ENCODE peak calls at places on chromosome 13, in four cellular contexts. Q is cardiac muscle cell, M is body of pancreas, C is choroid plexus epithelial cell. T is an unnamed sample.
A peak's percentile ranks its signal among the peaks of the same experiment; 100 is the strongest.

GRCh38 chr13:32001769-32002168 is 29.8 kb upstream of the FRY start:
- DNase-seq in Q (no peak), M (no peak), C (no peak), T (peak; percentile 29)

GRCh38 chr13:111627596-111627995 is 307.2 kb downstream of the TEX29 start:
- DNase-seq in Q (no peak), M (no peak), C (no peak), T (no peak)

GRCh38 chr13:19794552-19795143 is 11.9 kb upstream of the PSPC1 start:
- DNase-seq in Q (no peak), M (no peak), C (no peak), T (peak; percentile 81)

GRCh38 chr13:42174344-42175162 is 97.4 kb upstream of the AKAP11 start:
- DNase-seq in Q (no peak), M (no peak), C (peak; percentile 50), T (no peak)

GRCh38 chr13:79477968-79478367 is 3.0 kb upstream of the NDFIP2 start:
- DNase-seq in Q (peak; percentile 80), M (peak; percentile 15), C (no peak), T (no peak)

GRCh38 chr13:52356327-52356726 is 49.6 kb downstream of the THSD1 start:
- DNase-seq in Q (no peak), M (no peak), C (peak; percentile 34), T (no peak)

GRCh38 chr13:113400621-113401451 is 36.9 kb upstream of the GRTP1 start:
- DNase-seq in Q (peak; percentile 82), M (no peak), C (no peak), T (no peak)

GRCh38 chr13:113794764-113795173 is 35.7 kb downstream of the TMEM255B start:
- DNase-seq in Q (no peak), M (no peak), C (no peak), T (no peak)

GRCh38 chr13:72523049-72523448 is 204.4 kb downstream of the MZT1 start:
- DNase-seq in Q (no peak), M (no peak), C (no peak), T (no peak)

GRCh38 chr13:112943309-112944125 is 25.5 kb upstream of the MCF2L start:
- DNase-seq in Q (peak; percentile 80), M (peak; percentile 70), C (peak; percentile 16), T (peak; percentile 56)

GRCh38 chr13:19088416-19088815 is 93.2 kb downstream of the TUBA3C start:
- DNase-seq in Q (no peak), M (no peak), C (no peak), T (no peak)

GRCh38 chr13:95707442-95708389 is 30.8 kb downstream of the DNAJC3 start:
- DNase-seq in Q (no peak), M (no peak), C (no peak), T (peak; percentile 71)

GRCh38 chr13:35700661-35701060 is 224.2 kb upstream of the MAB21L1 start:
- DNase-seq in Q (no peak), M (no peak), C (peak; percentile 28), T (no peak)

GRCh38 chr13:30308548-30308947 is 1.2 kb upstream of the KATNAL1 start:
- DNase-seq in Q (peak; percentile 50), M (no peak), C (peak; percentile 66), T (peak; percentile 75)

GRCh38 chr13:51317262-51317661 is 22.2 kb upstream of the SERPINE3 start:
- DNase-seq in Q (no peak), M (no peak), C (no peak), T (no peak)

GRCh38 chr13:25977216-25977615 is 74.6 kb downstream of the SHISA2 start:
- DNase-seq in Q (peak; percentile 10), M (peak; percentile 30), C (no peak), T (no peak)

GRCh38 chr13:42266464-42266863 is 5.5 kb upstream of the AKAP11 start:
- DNase-seq in Q (peak; percentile 30), M (no peak), C (peak; percentile 84), T (no peak)

GRCh38 chr13:40370662-40371061 is 295.8 kb downstream of the FOXO1 start:
- DNase-seq in Q (no peak), M (no peak), C (no peak), T (no peak)

GRCh38 chr13:18943273-18943672 is 238.4 kb downstream of the TUBA3C start:
- DNase-seq in Q (no peak), M (no peak), C (no peak), T (no peak)

GRCh38 chr13:72507394-72508199 is 219.8 kb downstream of the MZT1 start:
- DNase-seq in Q (no peak), M (peak; percentile 6), C (peak; percentile 41), T (no peak)

GRCh38 chr13:52345048-52345447 is 60.9 kb downstream of the THSD1 start:
- DNase-seq in Q (no peak), M (no peak), C (peak; percentile 64), T (no peak)

GRCh38 chr13:47117268-47117667 is 220.4 kb upstream of the HTR2A start:
- DNase-seq in Q (no peak), M (no peak), C (peak; percentile 76), T (no peak)

GRCh38 chr13:96229356-96229755 is 139.4 kb downstream of the HS6ST3 start:
- DNase-seq in Q (peak; percentile 11), M (no peak), C (peak; percentile 14), T (peak; percentile 56)

GRCh38 chr13:95644611-95645052 is at the start of gene DZIP1:
- DNase-seq in Q (peak; percentile 90), M (peak; percentile 79), C (peak; percentile 89), T (no peak)

GRCh38 chr13:46207828-46208227 is 3.9 kb upstream of the LRRC63 start:
- DNase-seq in Q (no peak), M (no peak), C (no peak), T (no peak)

GRCh38 chr13:32824671-32825070 is 191.6 kb upstream of the KL start:
- DNase-seq in Q (no peak), M (no peak), C (peak; percentile 89), T (no peak)

GRCh38 chr13:32060319-32060924 is 28.8 kb downstream of the FRY start:
- DNase-seq in Q (peak; percentile 65), M (no peak), C (peak; percentile 41), T (peak; percentile 23)

GRCh38 chr13:43316997-43317396 is 293.6 kb downstream of the DNAJC15 start:
- DNase-seq in Q (no peak), M (no peak), C (peak; percentile 72), T (no peak)

GRCh38 chr13:34155931-34156607 is 338.1 kb downstream of the RFC3 start:
- DNase-seq in Q (no peak), M (no peak), C (peak; percentile 57), T (no peak)

GRCh38 chr13:98307744-98308524 is 130.9 kb upstream of the RNF113B start:
- DNase-seq in Q (no peak), M (peak; percentile 41), C (peak; percentile 68), T (no peak)

GRCh38 chr13:108249150-108249549 is 20.4 kb upstream of the TNFSF13B start:
- DNase-seq in Q (no peak), M (no peak), C (no peak), T (no peak)

GRCh38 chr13:51731759-51732158 is 72.2 kb downstream of the DHRS12 start:
- DNase-seq in Q (no peak), M (no peak), C (peak; percentile 80), T (peak; percentile 40)

GRCh38 chr13:91046715-91047327 is 300.7 kb upstream of the MIR17HG start:
- DNase-seq in Q (peak; percentile 22), M (no peak), C (peak; percentile 11), T (no peak)

GRCh38 chr13:84973661-84974060 is 825.6 kb downstream of the SLITRK6 start:
- DNase-seq in Q (no peak), M (no peak), C (no peak), T (no peak)

GRCh38 chr13:77876176-77876575 is 42.5 kb downstream of the EDNRB start:
- DNase-seq in Q (no peak), M (no peak), C (peak; percentile 16), T (no peak)

GRCh38 chr13:33548065-33548464 is 262.5 kb upstream of the STARD13 start:
- DNase-seq in Q (no peak), M (no peak), C (no peak), T (peak; percentile 11)

GRCh38 chr13:73579574-73580274 is 520.9 kb downstream of the KLF5 start:
- DNase-seq in Q (no peak), M (no peak), C (no peak), T (no peak)

GRCh38 chr13:35923347-35923746 is 207.8 kb downstream of the DCLK1 start:
- DNase-seq in Q (no peak), M (no peak), C (peak; percentile 54), T (no peak)

GRCh38 chr13:107190065-107190464 is 622.1 kb upstream of the ARGLU1 start:
- DNase-seq in Q (no peak), M (no peak), C (no peak), T (no peak)
- H3K4me3 ChIP-seq in Q (no peak overlapping the region), M (no peak overlapping the region), C (no peak overlapping the region), T (no peak overlapping the region)

DNA sequence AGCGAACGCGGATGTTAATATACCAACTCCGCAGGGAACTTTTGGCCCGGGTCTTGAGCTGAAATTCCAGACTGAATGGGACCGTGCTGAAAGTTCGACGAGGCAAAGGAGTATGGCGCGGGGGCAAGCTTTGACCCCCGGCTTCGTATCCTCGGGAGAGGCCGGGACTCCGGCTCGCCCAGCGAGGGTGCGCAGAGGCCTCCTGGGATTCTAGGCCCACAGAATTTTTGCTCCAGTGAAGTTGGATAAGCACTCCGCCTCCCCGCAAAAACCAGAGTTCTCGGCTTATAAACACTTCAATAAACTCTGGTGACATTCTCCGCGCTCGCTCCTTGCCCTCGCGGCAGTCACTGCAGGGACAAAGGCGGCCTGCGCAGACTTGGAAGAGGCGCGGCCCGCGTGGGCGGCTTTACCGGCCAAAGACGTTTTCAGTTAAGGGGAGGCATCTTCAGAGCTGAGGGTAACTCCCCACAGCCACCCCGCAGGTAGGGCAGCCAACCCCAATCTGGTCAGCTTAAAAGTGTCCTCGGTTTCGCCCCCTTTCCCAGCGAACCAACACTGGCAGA is 112.6 kb downstream of the KCNRG start:
- DNase-seq in Q (peak; percentile 49), M (no peak), C (peak; percentile 19), T (no peak)
- H3K4me3 ChIP-seq in Q (peak overlapping the region; percentile 68), M (no peak overlapping the region), C (peak overlapping the region; percentile 62), T (no peak overlapping the region)

GRCh38 chr13:102327119-102327617 is 74.7 kb downstream of the FGF14 start:
- DNase-seq in Q (no peak), M (no peak), C (no peak), T (no peak)
- H3K4me3 ChIP-seq in Q (no peak overlapping the region), M (no peak overlapping the region), C (no peak overlapping the region), T (no peak overlapping the region)

GRCh38 chr13:109781384-109782065 is 4.9 kb downstream of the IRS2 start:
- DNase-seq in Q (no peak), M (peak; percentile 19), C (no peak), T (peak; percentile 69)
- H3K4me3 ChIP-seq in Q (no peak overlapping the region), M (no peak overlapping the region), C (peak overlapping the region; percentile 69), T (peak overlapping the region; percentile 68)

GRCh38 chr13:105679832-105680231 is 855.6 kb downstream of the EFNB2 start:
- DNase-seq in Q (no peak), M (no peak), C (no peak), T (no peak)
- H3K4me3 ChIP-seq in Q (no peak overlapping the region), M (no peak overlapping the region), C (no peak overlapping the region), T (no peak overlapping the region)